ENCODE peak calls at places on chromosomes 12 and 14, in four cellular contexts. P, O, W and M are unnamed samples.

GRCh38 chr12:15808250-15808971 is 19.2 kb upstream of the EPS8 start:
- DNase-seq in P (no peak), O (no peak), W (no peak), M (no peak)

GRCh38 chr12:46556105-46556559 is 183.6 kb upstream of the SLC38A2 start:
- DNase-seq in P (no peak), O (no peak), W (no peak), M (no peak)

GRCh38 chr12:121404734-121405133 is 4.8 kb downstream of the RNF34 start:
- DNase-seq in P (no peak), O (no peak), W (no peak), M (no peak)

GRCh38 chr12:30846776-30847175 is 79.8 kb upstream of the TSPAN11 start:
- DNase-seq in P (no peak), O (no peak), W (no peak), M (no peak)

GRCh38 chr12:77615331-77615730 is 215.4 kb upstream of the NAV3 start:
- DNase-seq in P (no peak), O (no peak), W (no peak), M (no peak)

GRCh38 chr12:42468341-42468821 is 121.2 kb downstream of the PRICKLE1 start:
- DNase-seq in P (no peak), O (no peak), W (no peak), M (no peak)

GRCh38 chr12:31989987-31990386 is 30.8 kb downstream of the RESF1 start:
- DNase-seq in P (no peak), O (no peak), W (no peak), M (no peak)

GRCh38 chr12:5948696-5949095 is 3.6 kb upstream of the ANO2 start:
- DNase-seq in P (no peak), O (no peak), W (no peak), M (no peak)

GRCh38 chr12:19970826-19971225 is 397.5 kb upstream of the PDE3A start:
- DNase-seq in P (no peak), O (no peak), W (no peak), M (no peak)

GRCh38 chr14:89296281-89296745 is 120.7 kb downstream of the FOXN3 start:
- DNase-seq in P (no peak), O (no peak), W (no peak), M (no peak)

GRCh38 chr12:45302621-45303020 is 86.7 kb downstream of the ANO6 start:
- DNase-seq in P (no peak), O (no peak), W (no peak), M (no peak)

GRCh38 chr12:48925218-48925871 is at the start of gene FKBP11:
- DNase-seq in P (peak; percentile 82), O (peak; percentile 86), W (peak; percentile 71), M (peak; percentile 83)

GRCh38 chr12:53942467-53942997 is 3.9 kb downstream of the HOXC13 start:
- DNase-seq in P (no peak), O (no peak), W (no peak), M (no peak)

GRCh38 chr12:43370299-43370698 is 181.7 kb downstream of the ADAMTS20 start:
- DNase-seq in P (no peak), O (no peak), W (no peak), M (no peak)

GRCh38 chr12:49200882-49201594 is 12.2 kb upstream of the TUBA1A start:
- DNase-seq in P (peak; percentile 42), O (no peak), W (no peak), M (no peak)

GRCh38 chr12:25817166-25817565 is 141.3 kb upstream of the RASSF8 start:
- DNase-seq in P (no peak), O (no peak), W (no peak), M (no peak)

GRCh38 chr12:9032202-9032964 is 43.0 kb downstream of the KLRG1 start:
- DNase-seq in P (no peak), O (no peak), W (no peak), M (no peak)

GRCh38 chr12:121536929-121537813 is 43.7 kb downstream of the KDM2B start:
- DNase-seq in P (peak; percentile 47), O (peak; percentile 96), W (peak; percentile 30), M (peak; percentile 97)

GRCh38 chr12:66352197-66352596 is 49.9 kb downstream of the HELB start:
- DNase-seq in P (no peak), O (no peak), W (no peak), M (no peak)